ENCODE peak calls at places on chromosomes 2 and 18, in eight cellular contexts. R is stomach; T is IMR-90; J is mammary epithelial cell; C is upper lobe of right lung; D is Caco-2; E is CD8-positive, alpha-beta T cell; A is pancreas. P is an unnamed sample.

GRCh38 chr2:175373001-175373727 is 191.7 kb upstream of the ATP5MC3 start:
- DNase-seq in R (no peak), T (peak; percentile 29), J (no peak), C (no peak), D (no peak), E (no peak), A (no peak), P (no peak)

GRCh38 chr18:26307161-26307773 is 81.0 kb downstream of the TAF4B start:
- DNase-seq in R (no peak), T (peak; percentile 63), J (peak; percentile 45), C (no peak), D (no peak), E (no peak), A (no peak), P (no peak)

GRCh38 chr18:37397814-37398213 is 167.8 kb downstream of the CELF4 start:
- DNase-seq in R (no peak), T (no peak), J (no peak), C (no peak), D (no peak), E (no peak), A (no peak), P (no peak)

GRCh38 chr2:205872716-205873115 is 190.4 kb downstream of the NRP2 start:
- DNase-seq in R (no peak), T (no peak), J (no peak), C (no peak), D (no peak), E (no peak), A (no peak), P (no peak)

GRCh38 chr2:181141676-181142075 is 161.3 kb downstream of the UBE2E3 start:
- DNase-seq in R (no peak), T (no peak), J (no peak), C (no peak), D (no peak), E (no peak), A (no peak), P (no peak)

GRCh38 chr2:128172191-128172590 is 81.2 kb downstream of the UGGT1 start:
- DNase-seq in R (no peak), T (peak; percentile 32), J (no peak), C (no peak), D (no peak), E (no peak), A (no peak), P (no peak)

GRCh38 chr18:22739789-22740188 is 193.3 kb upstream of the RBBP8 start:
- DNase-seq in R (no peak), T (no peak), J (no peak), C (no peak), D (no peak), E (no peak), A (no peak), P (no peak)

GRCh38 chr2:119216994-119217393 is 6.6 kb upstream of the STEAP3 start:
- DNase-seq in R (peak; percentile 53), T (no peak), J (no peak), C (peak; percentile 33), D (no peak), E (no peak), A (peak; percentile 87), P (no peak)

GRCh38 chr2:9777081-9777480 is 66.2 kb upstream of the TAF1B start:
- DNase-seq in R (no peak), T (no peak), J (no peak), C (no peak), D (no peak), E (no peak), A (peak; percentile 13), P (no peak)

GRCh38 chr2:9775999-9776685 is 67.1 kb upstream of the TAF1B start:
- DNase-seq in R (no peak), T (no peak), J (no peak), C (no peak), D (no peak), E (no peak), A (peak; percentile 6), P (no peak)

GRCh38 chr2:9779572-9780264 is 63.6 kb upstream of the TAF1B start:
- DNase-seq in R (no peak), T (no peak), J (no peak), C (no peak), D (no peak), E (peak; percentile 24), A (no peak), P (no peak)

GRCh38 chr2:9778471-9779402 is 64.5 kb upstream of the TAF1B start:
- DNase-seq in R (no peak), T (no peak), J (no peak), C (no peak), D (no peak), E (no peak), A (no peak), P (no peak)

DNA sequence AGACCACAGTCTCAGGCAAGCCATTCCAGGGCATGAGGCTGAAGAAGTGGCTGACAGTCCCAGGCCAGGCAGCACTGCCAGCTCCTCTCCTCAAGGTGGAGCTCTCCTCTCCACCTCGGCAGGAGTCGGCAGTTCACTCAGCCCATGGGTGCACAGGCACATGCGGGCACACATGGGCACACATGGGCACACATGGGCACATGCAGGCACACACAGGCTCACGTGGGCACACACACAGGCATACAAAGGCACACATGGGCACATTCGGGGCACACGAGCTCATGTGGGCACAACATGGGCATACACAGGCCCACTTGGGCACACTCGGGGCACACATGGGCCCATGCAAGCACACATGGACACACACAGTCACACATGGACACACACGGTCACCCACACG is 65.3 kb upstream of the TAF1B start:
- DNase-seq in R (no peak), T (no peak), J (peak; percentile 23), C (no peak), D (no peak), E (no peak), A (peak; percentile 8), P (no peak)
- TF ChIP-seq CTCF in R (no peak), T (peak; percentile 27), J (peak; percentile 80), C (peak; percentile 18), D (peak; percentile 32), E (no peak), A (no peak), P (peak; percentile 27)

DNA sequence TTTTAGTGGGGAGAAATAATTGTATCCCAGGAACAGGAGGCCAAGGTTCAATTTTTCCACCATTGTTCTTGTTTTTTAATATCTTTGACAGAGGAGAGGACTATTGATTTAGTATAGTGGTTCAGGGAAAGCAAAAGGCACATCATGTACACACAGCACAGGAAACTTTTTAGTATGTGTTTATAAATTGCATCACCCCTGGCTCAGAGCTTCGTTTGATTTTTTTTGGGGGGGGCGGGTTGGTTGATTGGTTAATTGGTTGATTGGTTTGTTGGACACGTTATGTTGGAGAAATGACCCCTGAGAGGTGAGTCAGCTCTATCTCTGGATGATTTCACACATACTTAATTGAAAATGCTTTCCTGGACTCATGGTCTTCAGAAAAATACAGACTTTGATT is 431.6 kb downstream of the PID1 start:
- DNase-seq in R (no peak), T (no peak), J (no peak), C (no peak), D (no peak), E (no peak), A (no peak), P (no peak)
- H3K9me3 ChIP-seq in R (no peaks in the 10 kb centered on the region), T (peaks cover 6% of the 10 kb centered on the region), J (no peaks in the 10 kb centered on the region), C (no peaks in the 10 kb centered on the region), D (no peaks in the 10 kb centered on the region), E (no peaks in the 10 kb centered on the region), A (no peaks in the 10 kb centered on the region), P (no peaks in the 10 kb centered on the region)

DNA sequence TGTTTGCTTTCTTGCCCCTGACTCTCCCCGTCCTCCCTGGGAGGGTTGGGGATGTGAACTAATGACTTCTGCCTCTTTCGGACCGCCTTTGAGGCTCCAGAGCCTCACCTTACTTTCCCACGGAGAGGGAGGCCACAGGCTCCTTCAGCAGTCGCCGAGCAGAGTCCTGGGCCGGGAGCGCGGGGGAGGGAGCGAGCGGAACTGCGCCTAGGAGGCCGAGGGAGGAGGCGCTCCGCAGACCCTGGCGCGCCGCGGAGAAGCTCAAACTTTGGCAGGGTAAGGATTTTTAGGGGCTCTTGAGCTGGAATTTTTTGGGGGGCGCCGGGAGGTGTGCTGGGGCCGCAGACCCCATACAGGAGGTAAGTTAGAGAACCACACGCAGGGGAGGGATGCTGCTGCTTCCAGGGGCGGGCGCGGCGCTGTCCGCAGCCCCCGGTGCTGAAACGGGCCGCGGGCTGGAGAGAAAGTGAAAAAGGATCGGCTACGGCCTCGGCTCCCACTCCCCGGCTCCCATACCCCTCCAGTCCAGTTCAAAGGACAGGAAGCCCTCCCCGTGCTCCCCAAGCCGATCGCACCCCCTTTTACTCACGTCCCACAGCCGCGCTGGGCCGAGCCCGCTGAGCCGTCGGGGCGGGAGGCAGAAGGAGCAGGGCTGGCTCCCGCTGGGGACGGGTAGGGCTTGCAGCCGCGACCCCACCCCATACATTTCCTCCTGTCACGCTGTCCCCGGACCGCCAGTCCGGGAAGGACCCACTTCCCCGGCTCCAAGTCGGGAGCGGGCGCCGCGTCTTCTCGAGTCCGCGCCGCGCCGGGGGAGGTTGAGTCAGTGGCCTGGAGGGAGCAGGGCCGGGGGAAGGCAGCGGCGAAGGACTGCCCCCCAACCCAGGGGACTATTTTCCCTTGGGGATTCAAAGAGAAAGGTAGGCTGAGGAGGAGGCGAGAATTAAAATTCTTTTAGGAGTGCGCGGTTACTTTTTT is at the start of gene CNGA3:
- DNase-seq in R (no peak), T (peak; percentile 6), J (peak; percentile 17), C (peak; percentile 67), D (no peak), E (no peak), A (no peak), P (peak; percentile 37)
- H3K4me3 ChIP-seq in R (peak within 1 kb of the TSS; percentile 28), T (no peak within 1 kb of the TSS), J (no peak within 1 kb of the TSS), C (no peak within 1 kb of the TSS), D (no peak within 1 kb of the TSS), E (no peak within 1 kb of the TSS), A (no peak within 1 kb of the TSS), P (no peak within 1 kb of the TSS)

GRCh38 chr18:31428211-31428610 is 19.3 kb upstream of the DSG3 start:
- DNase-seq in R (no peak), T (no peak), J (no peak), C (no peak), D (no peak), E (no peak), A (no peak), P (no peak)

GRCh38 chr18:31426021-31426420 is 21.5 kb upstream of the DSG3 start:
- DNase-seq in R (no peak), T (no peak), J (peak; percentile 49), C (no peak), D (no peak), E (no peak), A (no peak), P (no peak)

GRCh38 chr18:31420524-31420923 is 27.0 kb upstream of the DSG3 start:
- DNase-seq in R (no peak), T (no peak), J (no peak), C (no peak), D (no peak), E (no peak), A (no peak), P (no peak)

GRCh38 chr18:31427010-31427409 is 20.5 kb upstream of the DSG3 start:
- DNase-seq in R (no peak), T (no peak), J (no peak), C (no peak), D (no peak), E (no peak), A (no peak), P (no peak)

DNA sequence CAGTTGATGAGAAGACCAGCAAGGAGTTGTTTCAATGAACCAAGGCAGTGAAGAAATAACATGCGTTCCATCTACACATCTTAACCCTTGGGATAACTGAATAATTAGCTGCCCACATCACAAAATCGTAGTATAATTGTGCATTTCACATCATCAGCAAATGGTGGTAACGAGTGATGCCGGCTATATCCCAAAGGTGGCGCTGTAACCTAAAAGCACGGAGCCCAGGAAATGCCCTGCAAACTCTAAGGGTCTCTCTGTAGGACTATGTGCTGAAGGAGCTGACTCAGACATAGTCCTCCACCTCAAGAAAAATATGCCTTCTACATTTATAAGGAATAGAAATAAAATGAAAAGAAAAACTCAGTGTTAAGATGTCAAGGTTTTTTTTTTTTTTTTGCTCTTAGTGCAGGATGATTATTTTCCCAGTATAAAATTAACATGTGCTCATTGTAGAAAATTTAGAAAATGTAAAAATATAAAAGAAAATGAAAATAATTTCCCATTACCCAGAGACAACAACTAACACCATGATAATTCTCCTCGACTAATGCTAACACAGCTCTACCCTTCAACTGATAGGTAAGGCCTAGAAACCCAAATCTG is 23.1 kb upstream of the DSG3 start:
- DNase-seq in R (peak; percentile 39), T (peak; percentile 20), J (peak; percentile 31), C (no peak), D (peak; percentile 31), E (no peak), A (no peak), P (no peak)
- TF ChIP-seq CTCF in R (no peak), T (peak; percentile 43), J (peak; percentile 99), C (peak; percentile 42), D (peak; percentile 53), E (no peak), A (peak; percentile 38), P (peak; percentile 53)